ENCODE peak calls at places on chromosomes 5 and 9, in eight cellular contexts. I is spleen, S is heart left ventricle, W is thyroid gland, X is stomach, Z is IMR-90, P is esophagus squamous epithelium, A is tibial nerve. H is an unnamed sample. For H3K4me1, the result is how much of the 10 kb centered on the place peaks cover.

GRCh38 chr9:89896806-89897340 is 292.1 kb downstream of the GADD45G start:
- DNase-seq in I (no peak), S (no peak), W (no peak), X (no peak), Z (no peak), P (no peak), A (no peak), H (peak)

GRCh38 chr9:29203216-29203930 is 1630.1 kb upstream of the C9orf72 start:
- DNase-seq in I (no peak), S (no peak), W (no peak), X (no peak), Z (no peak), P (no peak), A (no peak), H (no peak)

GRCh38 chr5:50853151-50853550 is 186.7 kb downstream of the PARP8 start:
- DNase-seq in I (peak), S (peak), W (no peak), X (no peak), Z (no peak), P (no peak), A (no peak), H (no peak)

GRCh38 chr9:91253488-91253887 is 108.2 kb downstream of the AUH start:
- DNase-seq in I (no peak), S (no peak), W (no peak), X (no peak), Z (peak), P (no peak), A (no peak), H (no peak)

GRCh38 chr9:133133680-133134418 is 12.8 kb upstream of the RALGDS start:
- DNase-seq in I (peak), S (peak), W (peak), X (peak), Z (peak), P (peak), A (peak), H (peak)

GRCh38 chr9:32502459-32502858 is 23.5 kb downstream of the RIGI start:
- DNase-seq in I (no peak), S (no peak), W (no peak), X (no peak), Z (peak), P (no peak), A (no peak), H (no peak)

GRCh38 chr5:150628936-150629485 is 11.4 kb upstream of the SYNPO start:
- DNase-seq in I (no peak), S (no peak), W (no peak), X (no peak), Z (no peak), P (no peak), A (no peak), H (no peak)

GRCh38 chr9:79555474-79555873 is 16.3 kb upstream of the TLE4 start:
- DNase-seq in I (no peak), S (no peak), W (no peak), X (no peak), Z (peak), P (no peak), A (no peak), H (no peak)

GRCh38 chr5:124655211-124655880 is 91.1 kb downstream of the ZNF608 start:
- DNase-seq in I (no peak), S (no peak), W (no peak), X (no peak), Z (no peak), P (no peak), A (no peak), H (no peak)

GRCh38 chr5:179834120-179834519 is 13.4 kb downstream of the SQSTM1 start:
- DNase-seq in I (no peak), S (no peak), W (no peak), X (no peak), Z (no peak), P (no peak), A (no peak), H (no peak)

GRCh38 chr5:179837076-179838011 is 16.6 kb downstream of the SQSTM1 start:
- DNase-seq in I (peak), S (no peak), W (no peak), X (no peak), Z (no peak), P (no peak), A (no peak), H (peak)

GRCh38 chr5:179833709-179834070 is 13.0 kb downstream of the SQSTM1 start:
- DNase-seq in I (no peak), S (no peak), W (no peak), X (no peak), Z (no peak), P (no peak), A (no peak), H (no peak)

GRCh38 chr5:179839328-179840256 is 18.9 kb downstream of the SQSTM1 start:
- DNase-seq in I (peak), S (peak), W (no peak), X (peak), Z (peak), P (no peak), A (no peak), H (no peak)

GRCh38 chr5:179836225-179837019 is 15.7 kb downstream of the SQSTM1 start:
- DNase-seq in I (peak), S (no peak), W (no peak), X (no peak), Z (peak), P (no peak), A (no peak), H (no peak)
- TF ChIP-seq POLR2A in I (no peak), S (no peak), W (no peak), X (no peak), Z (peak), P (no peak), A (no peak), H (no peak)

GRCh38 chr5:142320851-142321560 is 3.8 kb downstream of the SPRY4 start:
- DNase-seq in I (no peak), S (no peak), W (no peak), X (no peak), Z (peak), P (no peak), A (no peak), H (no peak)
- H3K4me1 ChIP-seq in I (half or more), S (under half), W (under half), X (under half), Z (under half), P (under half), A (half or more), H (under half)

GRCh38 chr5:133149333-133149732 is 97.5 kb downstream of the HSPA4 start:
- DNase-seq in I (no peak), S (no peak), W (no peak), X (no peak), Z (no peak), P (no peak), A (no peak), H (no peak)

GRCh38 chr5:133150909-133151544 is 99.2 kb downstream of the HSPA4 start:
- DNase-seq in I (no peak), S (no peak), W (no peak), X (no peak), Z (no peak), P (no peak), A (no peak), H (no peak)

GRCh38 chr5:133145436-133146143 is 93.8 kb downstream of the HSPA4 start:
- DNase-seq in I (no peak), S (no peak), W (no peak), X (no peak), Z (no peak), P (no peak), A (no peak), H (no peak)

GRCh38 chr5:133147411-133147810 is 95.6 kb downstream of the HSPA4 start:
- DNase-seq in I (no peak), S (no peak), W (no peak), X (no peak), Z (no peak), P (no peak), A (peak), H (no peak)

GRCh38 chr5:133147815-133148634 is 96.2 kb downstream of the HSPA4 start:
- DNase-seq in I (no peak), S (no peak), W (no peak), X (no peak), Z (no peak), P (no peak), A (no peak), H (no peak)
- TF ChIP-seq POLR2A in I (no peak), S (no peak), W (no peak), X (no peak), Z (no peak), P (no peak), A (no peak), H (no peak)

DNA sequence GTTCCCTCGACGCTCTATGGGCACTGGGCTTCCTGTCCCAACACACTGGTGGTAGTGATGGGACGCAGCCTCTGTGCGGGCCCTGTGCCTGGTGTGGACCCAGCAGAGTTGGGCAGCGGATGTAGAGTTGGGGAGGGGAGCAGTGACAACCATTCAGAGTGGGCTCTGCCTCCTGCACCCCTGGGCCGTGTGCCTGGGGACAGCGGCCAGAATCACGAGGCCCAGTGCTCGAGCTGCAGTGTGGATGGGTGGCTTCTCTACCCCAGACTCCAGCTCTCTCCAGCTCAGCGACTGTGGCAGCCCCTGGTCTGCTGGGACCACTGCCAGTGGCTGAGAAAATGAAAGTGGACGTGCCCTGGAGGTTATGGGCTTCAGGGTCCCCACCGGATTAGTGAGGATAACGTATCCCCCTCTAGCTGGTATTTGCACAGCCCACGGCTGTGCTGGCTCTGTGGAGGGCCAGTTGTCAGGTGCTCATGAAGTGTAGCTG is 18.6 kb downstream of the RXRA start:
- DNase-seq in I (no peak), S (no peak), W (peak), X (no peak), Z (no peak), P (no peak), A (no peak), H (no peak)
- H3K4me1 ChIP-seq in I (half or more), S (half or more), W (half or more), X (half or more), Z (under half), P (half or more), A (half or more), H (under half)

DNA sequence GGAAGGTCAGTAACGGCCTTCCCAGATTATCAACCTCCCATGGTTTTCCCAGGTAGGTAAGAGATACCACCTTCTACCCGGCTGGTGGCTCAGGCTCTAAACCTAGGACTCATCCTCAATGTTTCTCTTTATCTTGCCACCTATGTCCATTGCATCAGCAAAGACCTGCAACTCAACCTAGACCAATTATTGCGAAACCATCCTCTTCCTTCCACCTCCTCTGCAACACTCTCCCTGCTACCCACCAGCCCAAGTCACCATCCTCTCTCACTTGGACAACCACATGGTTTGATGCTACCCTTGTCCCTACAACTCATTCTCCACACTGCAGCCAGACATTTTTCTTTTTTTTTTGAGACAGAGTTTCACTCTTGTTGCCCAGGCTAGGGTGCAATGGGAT is 65.4 kb upstream of the GDNF start:
- DNase-seq in I (no peak), S (no peak), W (no peak), X (no peak), Z (no peak), P (no peak), A (no peak), H (no peak)
- TF ChIP-seq POLR2A in I (no peak), S (no peak), W (no peak), X (no peak), Z (no peak), P (no peak), A (no peak), H (no peak)

GRCh38 chr9:72309366-72310133 is 55.5 kb downstream of the ZFAND5 start:
- DNase-seq in I (no peak), S (no peak), W (no peak), X (no peak), Z (no peak), P (no peak), A (no peak), H (no peak)
- H3K4me1 ChIP-seq in I (under half), S (under half), W (under half), X (under half), Z (under half), P (under half), A (under half), H (under half)

DNA sequence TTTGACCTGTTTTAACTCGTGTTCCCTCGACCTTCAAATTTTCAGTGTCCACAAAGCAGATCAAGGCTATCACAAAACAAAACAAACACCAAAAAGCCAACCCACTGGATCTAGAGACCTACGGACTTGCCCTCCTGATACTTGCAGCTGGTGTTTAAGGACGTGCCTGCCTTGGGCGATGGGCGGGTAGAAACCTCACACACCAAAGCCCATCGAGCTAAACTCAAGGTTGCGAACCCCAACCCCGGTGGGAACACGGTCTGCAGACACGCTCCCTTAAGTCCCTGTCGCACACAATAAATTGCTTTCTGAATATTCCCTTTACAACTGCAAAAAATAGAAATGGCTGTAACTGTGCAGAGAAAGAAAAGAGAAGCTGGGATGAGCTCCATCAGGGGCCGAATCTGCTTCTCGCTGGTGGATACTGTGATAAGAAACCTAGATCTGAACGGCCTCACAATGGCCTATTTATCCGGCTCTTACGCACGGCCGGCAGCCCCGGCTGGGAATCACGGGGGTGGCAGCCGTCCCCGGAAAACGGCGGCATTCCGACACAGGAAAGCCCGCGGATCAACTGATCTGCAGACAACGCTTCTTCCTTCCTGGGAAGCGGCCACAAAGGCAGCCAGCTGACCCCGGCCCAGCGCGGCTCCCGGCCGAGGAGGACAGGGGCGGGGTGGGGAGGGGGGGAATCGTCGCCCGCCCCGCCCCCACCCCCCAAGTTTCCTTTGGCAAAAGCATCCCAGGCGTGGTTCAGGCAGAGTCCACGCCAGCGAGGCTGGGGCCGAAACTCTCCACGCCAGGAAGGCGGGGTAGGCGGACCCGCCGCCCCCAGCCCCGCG is 247.4 kb upstream of the ANKRD55 start:
- DNase-seq in I (peak), S (peak), W (peak), X (peak), Z (peak), P (no peak), A (peak), H (peak)
- TF ChIP-seq POLR2A in I (peak), S (no peak), W (no peak), X (no peak), Z (no peak), P (no peak), A (peak), H (no peak)

DNA sequence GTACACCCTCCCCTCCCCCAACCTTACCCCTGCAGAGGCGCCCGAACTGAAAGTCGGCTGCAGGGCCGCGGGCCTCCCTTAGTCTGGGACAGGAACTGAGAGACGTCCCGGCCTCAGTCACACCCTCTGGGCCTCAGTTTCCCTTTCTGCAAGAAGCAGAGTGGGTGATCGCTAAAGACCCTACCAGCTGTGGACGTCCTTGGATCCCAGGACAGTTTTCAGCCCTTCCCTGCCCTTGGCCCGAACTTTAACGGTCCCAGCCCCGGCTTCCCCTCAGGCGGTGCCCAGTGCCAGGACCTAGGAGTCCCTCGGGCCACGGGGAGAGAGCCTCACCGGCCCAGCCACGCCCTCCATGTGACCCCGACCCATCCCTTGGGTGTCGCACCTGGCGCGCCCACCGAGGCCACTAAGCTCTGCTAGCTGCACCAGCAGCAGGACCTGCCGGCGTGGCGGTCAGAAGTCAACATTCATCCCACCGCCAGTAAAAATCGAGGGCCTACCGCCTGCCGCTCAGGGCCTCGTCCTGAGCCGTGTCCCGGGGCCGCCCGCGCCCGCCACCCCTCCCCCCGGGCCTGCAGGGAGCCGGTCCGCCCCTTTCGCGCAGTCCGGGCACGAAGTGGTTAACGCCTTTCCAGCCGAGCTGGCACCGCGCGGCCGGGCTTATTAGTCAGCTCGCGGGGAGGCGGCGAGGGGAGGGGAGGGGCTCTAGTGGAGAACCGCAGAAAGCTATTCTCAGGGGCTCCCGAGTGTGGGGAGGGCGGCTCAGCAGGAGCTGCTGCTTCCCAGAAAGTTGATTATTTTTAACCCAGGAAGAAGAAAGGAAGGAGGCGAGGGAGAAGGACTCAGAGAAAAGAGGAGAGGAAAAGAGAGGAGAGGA is 124.5 kb downstream of the C9orf50 start:
- DNase-seq in I (peak), S (peak), W (peak), X (peak), Z (peak), P (no peak), A (peak), H (peak)
- H3K4me1 ChIP-seq in I (half or more), S (under half), W (under half), X (half or more), Z (under half), P (under half), A (half or more), H (under half)

H was measured in Peyer's patch.